ENCODE peak calls at places on chromosomes 2 and 18, in eight cellular contexts. F is D341Med; B is central memory CD4-positive, alpha-beta T cell; N is amygdala; W is upper lobe of left lung; P is GM19239; L is NCI-H1694; E is adipocyte. K is an unnamed sample.

GRCh38 chr2:3263487-3263886 is 114.1 kb downstream of the EIPR1 start:
- DNase-seq in W (no peak), E (no peak), B (no peak), N (no peak), P (no peak), F (no peak), L (no peak), K (no peak)

GRCh38 chr18:58867281-58867961 is 2.7 kb downstream of the ZNF532 start:
- DNase-seq in W (no peak), B (no peak), P (no peak), E (peak; percentile 15), L (no peak), F (peak; percentile 61), N (no peak), K (no peak)

GRCh38 chr18:26747131-26747475 is 118.4 kb downstream of the AQP4 start:
- DNase-seq in E (peak; percentile 8), L (no peak), B (no peak), N (no peak), F (no peak), P (no peak), W (no peak), K (no peak)

GRCh38 chr2:150234787-150235512 is 252.5 kb downstream of the RND3 start:
- DNase-seq in L (peak; percentile 93), P (no peak), B (no peak), N (no peak), F (no peak), E (peak; percentile 90), W (no peak), K (no peak)

GRCh38 chr2:42598656-42599267 is 30.3 kb downstream of the MTA3 start:
- DNase-seq in E (no peak), B (no peak), P (no peak), F (no peak), N (no peak), L (no peak), W (no peak), K (no peak)

GRCh38 chr18:5315838-5316237 is 20.3 kb upstream of the ZBTB14 start:
- DNase-seq in W (no peak), E (no peak), P (no peak), N (no peak), B (no peak), L (no peak), F (no peak), K (no peak)

GRCh38 chr2:20052872-20053281 is 1.4 kb upstream of the LAPTM4A start:
- DNase-seq in P (no peak), F (peak; percentile 57), L (peak; percentile 66), N (no peak), B (no peak), E (peak; percentile 93), W (peak; percentile 87), K (no peak)

GRCh38 chr2:103875111-103875510 is 978.8 kb upstream of the POU3F3 start:
- DNase-seq in F (no peak), N (no peak), E (no peak), W (no peak), L (no peak), B (no peak), P (no peak), K (no peak)

GRCh38 chr2:105442721-105443120 is 43.9 kb upstream of the FHL2 start:
- DNase-seq in B (no peak), L (no peak), E (no peak), N (no peak), F (no peak), P (no peak), W (no peak), K (no peak)

GRCh38 chr2:152661076-152661475 is 56.2 kb downstream of the PRPF40A start:
- DNase-seq in P (no peak), L (no peak), N (no peak), W (no peak), E (no peak), B (no peak), F (no peak), K (no peak)

GRCh38 chr18:49340446-49340845 is 120.0 kb downstream of the DYM start:
- DNase-seq in W (no peak), E (peak; percentile 17), N (no peak), L (no peak), P (no peak), F (no peak), B (no peak), K (no peak)

GRCh38 chr2:104690255-104690999 is 163.5 kb upstream of the POU3F3 start:
- DNase-seq in B (no peak), F (no peak), N (no peak), P (no peak), L (no peak), E (peak; percentile 6), W (no peak), K (no peak)

GRCh38 chr2:64485961-64486360 is 32.0 kb downstream of the LGALSL start:
- DNase-seq in W (no peak), N (no peak), B (no peak), P (no peak), F (no peak), L (no peak), E (peak; percentile 5), K (no peak)

GRCh38 chr2:85188852-85189251 is 55.7 kb downstream of the TCF7L1 start:
- DNase-seq in F (no peak), P (no peak), B (no peak), N (no peak), W (no peak), L (peak; percentile 40), E (no peak), K (no peak)

GRCh38 chr2:160736629-160737028 is 243.0 kb upstream of the RBMS1 start:
- DNase-seq in E (peak; percentile 65), N (no peak), P (no peak), F (no peak), L (no peak), W (no peak), B (no peak), K (no peak)

GRCh38 chr2:197097578-197098366 is 171.3 kb upstream of the PGAP1 start:
- DNase-seq in P (no peak), N (no peak), E (peak; percentile 68), F (no peak), L (no peak), B (no peak), W (no peak), K (no peak)

GRCh38 chr2:160207804-160208661 is 8.0 kb upstream of the ITGB6 start:
- DNase-seq in W (peak; percentile 85), F (no peak), B (no peak), N (no peak), L (no peak), E (peak; percentile 98), P (no peak), K (no peak)

GRCh38 chr2:3108710-3109702 is 268.6 kb downstream of the EIPR1 start:
- DNase-seq in P (no peak), W (no peak), E (no peak), N (no peak), L (no peak), F (no peak), B (no peak), K (no peak)

GRCh38 chr2:118089015-118089800 is 937 bp downstream of the INSIG2 start:
- DNase-seq in L (peak; percentile 4), W (peak; percentile 37), N (no peak), E (peak; percentile 81), P (no peak), F (no peak), B (peak; percentile 12), K (no peak)

GRCh38 chr2:10266133-10266620 is 36.5 kb upstream of the HPCAL1 start:
- DNase-seq in L (no peak), N (no peak), F (no peak), W (peak; percentile 12), B (no peak), P (no peak), E (peak; percentile 36), K (no peak)

GRCh38 chr2:215038411-215038810 is 100.0 kb downstream of the ABCA12 start:
- DNase-seq in E (no peak), P (no peak), W (no peak), B (no peak), L (no peak), F (no peak), N (no peak), K (no peak)

GRCh38 chr2:64595397-64596160 is 58.1 kb downstream of the SERTAD2 start:
- DNase-seq in N (no peak), W (no peak), B (no peak), F (peak; percentile 55), L (no peak), P (no peak), E (peak; percentile 64), K (no peak)

GRCh38 chr2:174846218-174846617 is 81.9 kb upstream of the CHRNA1 start:
- DNase-seq in E (peak; percentile 60), F (no peak), W (no peak), N (no peak), B (no peak), L (peak; percentile 50), P (no peak), K (no peak)

GRCh38 chr2:232927793-232928563 is 57.9 kb downstream of the SNORC start:
- DNase-seq in N (no peak), B (no peak), P (no peak), W (no peak), E (peak; percentile 9), F (peak; percentile 71), L (no peak), K (peak; percentile 50)

GRCh38 chr18:32200766-32201165 is 10.9 kb downstream of the MEP1B start:
- DNase-seq in F (no peak), N (no peak), L (peak; percentile 40), B (no peak), W (no peak), E (peak; percentile 2), P (no peak), K (no peak)

GRCh38 chr2:230591850-230592249 is 120.8 kb upstream of the CAB39 start:
- DNase-seq in L (no peak), E (no peak), B (no peak), N (no peak), F (no peak), P (no peak), W (no peak), K (no peak)

GRCh38 chr2:58432491-58433166 is 191.5 kb upstream of the FANCL start:
- DNase-seq in F (no peak), N (no peak), L (no peak), B (no peak), W (no peak), P (no peak), E (no peak), K (no peak)

GRCh38 chr2:64987963-64988419 is 1.2 kb upstream of the SLC1A4 start:
- DNase-seq in N (no peak), F (no peak), B (no peak), E (no peak), W (no peak), P (no peak), L (no peak), K (no peak)

GRCh38 chr2:60925994-60926750 is 44.8 kb downstream of the REL start:
- DNase-seq in L (no peak), F (no peak), E (peak; percentile 35), N (no peak), B (no peak), W (no peak), P (no peak), K (no peak)

GRCh38 chr18:68484241-68484640 is 230.7 kb downstream of the TMX3 start:
- DNase-seq in B (no peak), W (no peak), L (no peak), F (no peak), E (no peak), P (no peak), N (no peak), K (no peak)

GRCh38 chr2:20675701-20676352 is 8.9 kb downstream of the GDF7 start:
- DNase-seq in P (peak; percentile 78), B (no peak), L (no peak), N (no peak), W (no peak), F (no peak), E (no peak), K (peak; percentile 65)

GRCh38 chr2:69089244-69089643 is 76.3 kb downstream of the ANTXR1 start:
- DNase-seq in P (no peak), W (no peak), L (no peak), B (no peak), N (no peak), E (peak; percentile 82), F (no peak), K (no peak)

GRCh38 chr2:15663802-15664201 is 72.1 kb downstream of the DDX1 start:
- DNase-seq in L (no peak), F (no peak), E (no peak), P (no peak), B (no peak), W (no peak), N (no peak), K (no peak)

K was measured in GM12891.